ENCODE peak calls at places on chromosomes 4 and X, in six cellular contexts. L is IMR-90, M is tibial nerve, Y is HCT116, O is upper lobe of left lung, C is A549. K is an unnamed sample. For H3K4me1, the result is how much of the 10 kb centered on the place peaks cover.

GRCh38 chrX:83845397-83845796 is 15.5 kb upstream of the CYLC1 start:
- DNase-seq in L (peak), O (no peak), Y (peak), M (no peak), C (peak), K (no peak)

GRCh38 chrX:3145716-3146115 is 104.4 kb downstream of the ARSF start:
- DNase-seq in Y (no peak), O (no peak), M (no peak), L (peak), C (no peak), K (no peak)

GRCh38 chr4:40515398-40516293 is 114.0 kb downstream of the RBM47 start:
- DNase-seq in Y (no peak), L (no peak), O (no peak), C (peak), M (no peak), K (no peak)

GRCh38 chrX:119482497-119483480 is 14.5 kb downstream of the SLC25A5 start:
- DNase-seq in Y (no peak), M (peak), O (peak), C (peak), L (peak), K (peak)

GRCh38 chrX:48927736-48928382 is 9.0 kb upstream of the PIM2 start:
- DNase-seq in C (no peak), O (no peak), Y (no peak), L (no peak), M (no peak), K (no peak)

GRCh38 chr4:83974111-83974789 is 438.3 kb downstream of the GPAT3 start:
- DNase-seq in C (no peak), O (no peak), L (no peak), Y (no peak), M (no peak), K (no peak)

GRCh38 chr4:56466910-56467283 is 520 bp upstream of the SRP72 start:
- DNase-seq in O (no peak), C (no peak), Y (no peak), M (no peak), L (no peak), K (no peak)

GRCh38 chr4:18390655-18391369 is 369.3 kb upstream of the LCORL start:
- DNase-seq in L (no peak), O (no peak), C (no peak), Y (peak), M (no peak), K (no peak)

GRCh38 chr4:152369203-152369902 is 166.5 kb downstream of the FBXW7 start:
- DNase-seq in L (no peak), O (no peak), C (no peak), M (no peak), Y (no peak), K (no peak)

GRCh38 chr4:74999714-75000309 is 66.9 kb downstream of the PARM1 start:
- DNase-seq in M (no peak), C (no peak), L (no peak), O (no peak), Y (no peak), K (no peak)

GRCh38 chrX:11913001-11913400 is 155.0 kb downstream of the MSL3 start:
- DNase-seq in O (no peak), C (no peak), M (no peak), L (no peak), Y (no peak), K (no peak)

GRCh38 chrX:71367396-71367795 is 1.2 kb downstream of the TAF1 start:
- DNase-seq in Y (no peak), L (no peak), O (no peak), M (no peak), C (no peak), K (no peak)

GRCh38 chr4:59612235-59612634 is 1587.9 kb upstream of the ADGRL3 start:
- DNase-seq in C (peak), L (peak), M (no peak), Y (no peak), O (no peak), K (no peak)

DNA sequence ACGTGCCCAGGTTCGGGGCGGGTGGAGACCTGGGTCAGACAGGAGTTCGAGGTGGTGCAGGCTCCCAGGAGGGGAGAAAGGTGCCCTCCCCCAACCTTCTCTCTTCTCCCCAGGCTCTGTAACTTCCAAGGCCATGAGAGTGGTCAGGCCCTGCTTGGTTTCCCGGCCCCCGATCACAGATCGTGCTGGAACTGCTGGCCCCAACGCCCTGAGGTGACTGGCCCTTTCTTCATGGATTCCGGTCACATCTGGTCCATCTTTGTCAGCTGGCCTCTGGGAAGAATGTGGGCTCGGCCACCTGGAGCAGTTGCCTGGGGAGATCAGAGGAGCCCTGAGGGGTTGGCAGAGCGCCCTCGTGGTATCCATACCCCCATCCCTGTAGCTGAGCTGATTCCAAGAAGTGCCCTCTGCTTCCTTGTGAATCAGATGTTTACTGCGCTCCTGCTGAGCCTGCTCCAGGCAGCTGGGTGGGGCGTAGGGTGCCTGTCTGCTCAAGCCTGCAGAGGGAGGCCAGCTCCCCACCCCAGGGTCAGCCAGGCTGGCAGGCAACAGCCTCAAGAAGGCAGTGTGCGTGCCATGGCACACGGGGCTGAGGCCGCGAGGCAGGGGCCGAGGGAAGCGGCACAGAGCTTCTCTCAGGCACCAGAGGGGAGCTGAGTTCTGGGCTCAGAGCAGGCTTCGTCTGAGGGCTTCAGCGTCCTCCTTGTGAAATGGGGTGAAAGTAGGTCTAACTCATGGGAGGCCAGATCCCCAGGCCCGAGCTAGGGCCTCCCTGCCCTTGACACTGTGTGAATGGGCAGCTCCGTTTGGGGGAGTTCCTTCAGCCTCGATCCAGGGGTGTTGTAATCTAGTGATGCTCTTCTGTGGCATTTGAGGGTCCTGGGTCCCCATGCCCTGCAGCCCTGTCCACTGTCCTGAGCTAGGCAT is 3.6 kb downstream of the SH3BP2 start:
- DNase-seq in L (peak), Y (no peak), O (peak), C (no peak), M (peak), K (peak)
- TF ChIP-seq POLR2A in L (no peak), Y (no peak), O (no peak), C (peak), M (no peak), K (no peak)

GRCh38 chr4:108849611-108850406 is 87.0 kb upstream of the ETNPPL start:
- DNase-seq in O (no peak), L (peak), C (no peak), Y (no peak), M (no peak), K (no peak)
- H3K4me1 ChIP-seq in O (under half), L (under half), C (under half), Y (under half), M (under half), K (under half)

DNA sequence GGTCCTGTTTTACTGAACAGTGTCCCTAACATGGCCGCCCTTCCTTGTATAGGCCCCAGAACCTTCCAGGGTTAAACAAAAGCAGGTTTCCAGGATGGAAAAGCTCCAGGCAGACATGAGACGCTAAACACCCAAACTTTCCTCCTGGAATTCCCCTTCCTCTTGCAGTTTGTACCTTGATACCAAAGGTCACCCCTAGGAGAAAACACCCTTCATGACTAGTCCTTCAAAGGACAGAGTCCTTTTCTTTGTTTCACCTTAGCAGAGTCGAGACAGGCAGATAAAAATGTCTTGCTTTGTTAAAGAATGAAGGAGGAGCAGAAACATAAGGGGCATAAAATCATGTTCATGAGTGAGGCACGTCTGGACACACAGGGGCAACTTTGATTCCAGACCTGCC is 247.5 kb downstream of the BCOR start:
- DNase-seq in M (no peak), C (no peak), O (no peak), L (no peak), Y (no peak), K (no peak)
- TF ChIP-seq CTCF in M (no peak), C (no peak), O (no peak), L (no peak), Y (no peak), K (no peak)

GRCh38 chr4:173526724-173527102 is 3.3 kb downstream of the HAND2 start:
- DNase-seq in L (no peak), O (no peak), C (no peak), Y (no peak), M (no peak), K (no peak)

GRCh38 chr4:173530326-173531062 is 465 bp upstream of the HAND2 start:
- DNase-seq in O (peak), Y (no peak), M (no peak), C (no peak), L (no peak), K (no peak)

GRCh38 chr4:173529505-173530325 is at the start of gene HAND2:
- DNase-seq in C (peak), O (peak), M (no peak), L (peak), Y (no peak), K (no peak)

GRCh38 chr4:173527103-173527876 is 2.7 kb downstream of the HAND2 start:
- DNase-seq in C (no peak), L (no peak), O (peak), M (no peak), Y (no peak), K (no peak)

DNA sequence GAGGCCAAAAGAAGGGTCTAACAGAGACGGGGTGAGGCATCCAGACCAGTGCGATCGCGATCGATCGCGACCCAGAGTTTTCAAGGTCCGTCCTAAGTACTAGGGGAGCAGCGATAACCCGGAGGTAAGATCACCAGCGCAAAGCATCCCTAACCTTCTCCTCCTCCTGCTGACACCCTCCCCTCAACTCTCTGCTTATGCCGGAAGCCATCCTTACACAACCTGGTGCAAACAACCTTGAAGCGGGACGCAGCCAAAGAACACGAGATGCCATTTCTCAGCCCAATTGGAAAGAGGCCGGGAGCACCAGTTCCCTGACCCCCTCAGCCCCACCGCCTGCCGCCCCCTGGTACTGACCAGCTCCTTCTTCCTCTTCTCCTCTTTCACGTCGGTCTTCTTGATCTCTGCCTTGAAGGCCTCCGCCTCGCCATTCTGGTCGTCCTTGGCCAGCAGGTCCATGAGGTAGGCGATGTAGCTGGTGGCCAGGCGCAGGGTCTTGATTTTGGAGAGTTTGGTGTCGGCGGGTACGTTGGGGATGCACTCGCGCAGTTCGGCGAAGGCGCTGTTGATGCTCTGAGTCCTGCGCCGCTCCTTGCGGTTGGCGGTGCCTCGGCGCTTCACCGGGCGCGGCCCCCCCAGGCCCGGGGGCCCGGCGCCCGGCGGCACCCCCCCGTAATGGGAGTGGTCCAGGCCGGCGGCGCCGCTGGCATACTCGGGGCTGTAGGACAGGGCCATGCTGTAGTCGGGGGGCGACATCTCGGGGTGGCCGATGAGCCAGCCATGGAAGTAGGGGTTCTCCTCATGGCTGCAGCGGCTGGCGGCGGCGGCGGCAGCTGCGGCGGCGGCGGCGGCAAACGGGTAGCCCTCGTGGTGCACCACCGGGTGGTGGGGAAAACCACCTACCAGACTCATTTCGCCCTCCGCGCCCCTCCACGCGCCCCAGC is 1.4 kb downstream of the HAND2 start:
- DNase-seq in O (peak), M (no peak), Y (no peak), C (no peak), L (no peak), K (no peak)
- TF ChIP-seq POLR2A in O (no peak), M (no peak), Y (no peak), C (no peak), L (no peak), K (no peak)

K was measured in breast epithelium.